ENCODE peak calls at places on chromosomes 7 and 10, in six cellular contexts. V is NCI-H1092; E is IMR-90; L is stimulated activated CD8-positive, alpha-beta memory T cell treated with anti-CD3 and anti-CD28 coated beads, Interleukin-4, amount 100 ng/mL, for 1 hour; O is testis; Q is ureter. Z is an unnamed sample.

GRCh38 chr10:42690449-42691360 is 52.3 kb upstream of the ZNF33B start:
- DNase-seq in E (no peak), V (peak), O (no peak), Q (no peak), L (no peak), Z (no peak)

GRCh38 chr10:60082341-60083038 is 176.1 kb upstream of the CCDC6 start:
- DNase-seq in E (no peak), Q (no peak), O (no peak), V (no peak), L (no peak), Z (no peak)

GRCh38 chr7:106205621-106206222 is 79.1 kb downstream of the NAMPT start:
- DNase-seq in Q (no peak), E (peak), V (no peak), O (no peak), L (no peak), Z (peak)

GRCh38 chr10:123318516-123318915 is 164.3 kb downstream of the BUB3 start:
- DNase-seq in O (no peak), V (no peak), E (no peak), L (no peak), Q (no peak), Z (no peak)

GRCh38 chr10:3412071-3412582 is 239.5 kb upstream of the PITRM1 start:
- DNase-seq in Q (no peak), O (no peak), L (no peak), E (no peak), V (no peak), Z (no peak)

GRCh38 chr7:143499246-143499645 is 21.6 kb downstream of the TAS2R41 start:
- DNase-seq in V (no peak), O (no peak), L (no peak), E (peak), Q (no peak), Z (no peak)

GRCh38 chr7:98303176-98303865 is 21.8 kb downstream of the BRI3 start:
- DNase-seq in Q (no peak), V (no peak), E (no peak), L (no peak), O (no peak), Z (no peak)

GRCh38 chr10:90051474-90051873 is 350.1 kb downstream of the KIF20B start:
- DNase-seq in Q (no peak), E (no peak), O (no peak), V (no peak), L (no peak), Z (no peak)

GRCh38 chr7:116579835-116580234 is 55.0 kb downstream of the CAV1 start:
- DNase-seq in Q (no peak), O (no peak), V (no peak), L (no peak), E (no peak), Z (no peak)

GRCh38 chr10:14330390-14331071 is at the start of gene FRMD4A:
- DNase-seq in O (no peak), L (no peak), E (no peak), Q (no peak), V (no peak), Z (no peak)

GRCh38 chr10:124002391-124003069 is 90.9 kb downstream of the CHST15 start:
- DNase-seq in O (no peak), Q (no peak), V (no peak), L (no peak), E (no peak), Z (no peak)

GRCh38 chr10:16519908-16520861 is 1.5 kb downstream of the C1QL3 start:
- DNase-seq in L (no peak), V (no peak), E (no peak), Q (no peak), O (no peak), Z (no peak)

GRCh38 chr10:70815504-70816219 is at the start of gene SGPL1:
- DNase-seq in L (peak), E (peak), O (peak), Q (peak), V (peak), Z (peak)

GRCh38 chr10:119055472-119055871 is 25.1 kb downstream of the EIF3A start:
- DNase-seq in V (no peak), O (no peak), E (no peak), Q (no peak), L (no peak), Z (no peak)

GRCh38 chr7:2878306-2878705 is 34.2 kb upstream of the GNA12 start:
- DNase-seq in O (no peak), Q (no peak), V (no peak), L (no peak), E (no peak), Z (no peak)

GRCh38 chr7:136958016-136958415 is 89.6 kb downstream of the CHRM2 start:
- DNase-seq in Q (no peak), O (peak), L (no peak), E (peak), V (no peak), Z (peak)

GRCh38 chr10:60606343-60607080 is 171.8 kb upstream of the CDK1 start:
- DNase-seq in Q (no peak), L (no peak), E (peak), O (no peak), V (no peak), Z (peak)

GRCh38 chr10:42982886-42983594 is 93.8 kb upstream of the RET start:
- DNase-seq in V (no peak), L (no peak), E (no peak), O (no peak), Q (peak), Z (no peak)

GRCh38 chr7:41451826-41452225 is 251.1 kb downstream of the INHBA start:
- DNase-seq in L (no peak), V (no peak), E (peak), Q (no peak), O (no peak), Z (peak)

GRCh38 chr7:512146-512510 is 7.5 kb downstream of the PDGFA start:
- DNase-seq in O (no peak), V (no peak), E (no peak), L (no peak), Q (no peak), Z (no peak)

GRCh38 chr7:27130540-27131389 is at the start of gene HOXA4:
- DNase-seq in V (peak), L (peak), O (peak), E (peak), Q (peak), Z (peak)

GRCh38 chr10:4384254-4384653 is 441.8 kb upstream of the AKR1E2 start:
- DNase-seq in L (no peak), E (peak), Q (no peak), V (no peak), O (no peak), Z (no peak)

GRCh38 chr10:130140425-130140824 is 4.2 kb downstream of the GLRX3 start:
- DNase-seq in V (no peak), E (no peak), Q (no peak), O (no peak), L (no peak), Z (no peak)

Z was measured in ELR.